ENCODE peak calls at places on chromosome 21, in ten cellular contexts. K is stomach, E is K562, L is prostate gland, N is GM12891, Q is endothelial cell of umbilical vein, I is breast epithelium, S is GM12892, P is transverse colon, B is GM23338. X is an unnamed sample.

GRCh38 chr21:25283720-25284119 is 323.6 kb downstream of the MRPL39 start:
- DNase-seq in K (no peak), E (no peak), L (no peak), N (no peak), Q (peak), I (no peak), S (no peak), P (no peak), B (peak), X (no peak)

GRCh38 chr21:38562182-38562581 is 63.9 kb upstream of the ERG start:
- DNase-seq in K (no peak), E (no peak), L (no peak), N (no peak), Q (no peak), I (no peak), S (no peak), P (no peak), B (no peak), X (no peak)

GRCh38 chr21:44281801-44282200 is 3.9 kb upstream of the AIRE start:
- DNase-seq in K (no peak), E (no peak), L (no peak), N (no peak), Q (no peak), I (no peak), S (no peak), P (no peak), B (no peak), X (no peak)

GRCh38 chr21:29025328-29025713 is 853 bp downstream of the USP16 start:
- DNase-seq in K (no peak), E (peak), L (no peak), N (no peak), Q (no peak), I (no peak), S (no peak), P (no peak), B (peak), X (no peak)

GRCh38 chr21:38766987-38767722 is 38.6 kb upstream of the ETS2 start:
- DNase-seq in K (peak), E (no peak), L (peak), N (peak), Q (no peak), I (no peak), S (peak), P (peak), B (no peak), X (no peak)

GRCh38 chr21:39686636-39687035 is 58.3 kb upstream of the IGSF5 start:
- DNase-seq in K (no peak), E (no peak), L (no peak), N (no peak), Q (no peak), I (no peak), S (no peak), P (peak), B (no peak), X (no peak)

GRCh38 chr21:38590449-38590848 is 92.2 kb upstream of the ERG start:
- DNase-seq in K (no peak), E (no peak), L (no peak), N (no peak), Q (no peak), I (no peak), S (no peak), P (no peak), B (no peak), X (no peak)

GRCh38 chr21:34974162-34974981 is 74.7 kb downstream of the RUNX1 start:
- DNase-seq in K (no peak), E (no peak), L (no peak), N (peak), Q (no peak), I (no peak), S (peak), P (no peak), B (no peak), X (no peak)

GRCh38 chr21:34642211-34643075 is 26.4 kb upstream of the CLIC6 start:
- DNase-seq in K (no peak), E (no peak), L (no peak), N (peak), Q (no peak), I (no peak), S (no peak), P (no peak), B (no peak), X (no peak)

GRCh38 chr21:25149022-25149421 is 458.3 kb downstream of the MRPL39 start:
- DNase-seq in K (no peak), E (no peak), L (no peak), N (no peak), Q (no peak), I (no peak), S (no peak), P (peak), B (no peak), X (no peak)

GRCh38 chr21:38439336-38439900 is 58.9 kb downstream of the ERG start:
- DNase-seq in K (no peak), E (no peak), L (no peak), N (no peak), Q (no peak), I (no peak), S (no peak), P (no peak), B (no peak), X (no peak)

GRCh38 chr21:26850116-26850643 is 5.0 kb upstream of the ADAMTS1 start:
- DNase-seq in K (no peak), E (no peak), L (no peak), N (no peak), Q (peak), I (no peak), S (no peak), P (no peak), B (peak), X (no peak)

GRCh38 chr21:23398726-23399125 is 2208.6 kb downstream of the MRPL39 start:
- DNase-seq in K (no peak), E (no peak), L (no peak), N (no peak), Q (no peak), I (no peak), S (no peak), P (no peak), B (no peak), X (no peak)

GRCh38 chr21:31372176-31372765 is 28.2 kb upstream of the TIAM1 start:
- DNase-seq in K (no peak), E (no peak), L (no peak), N (no peak), Q (no peak), I (no peak), S (no peak), P (no peak), B (no peak), X (no peak)

GRCh38 chr21:28832013-28832714 is 160.5 kb downstream of the LTN1 start:
- DNase-seq in K (no peak), E (peak), L (no peak), N (no peak), Q (peak), I (no peak), S (no peak), P (no peak), B (no peak), X (no peak)

GRCh38 chr21:15195768-15196167 is 131.0 kb upstream of the NRIP1 start:
- DNase-seq in K (no peak), E (no peak), L (no peak), N (no peak), Q (no peak), I (no peak), S (no peak), P (no peak), B (no peak), X (no peak)

GRCh38 chr21:38646213-38646837 is 148.0 kb upstream of the ERG start:
- DNase-seq in K (no peak), E (no peak), L (no peak), N (no peak), Q (no peak), I (no peak), S (no peak), P (no peak), B (no peak), X (no peak)

GRCh38 chr21:44275041-44275440 is 10.6 kb upstream of the AIRE start:
- DNase-seq in K (no peak), E (no peak), L (no peak), N (no peak), Q (no peak), I (no peak), S (no peak), P (no peak), B (no peak), X (no peak)

GRCh38 chr21:20004353-20004752 is 993.9 kb upstream of the NCAM2 start:
- DNase-seq in K (no peak), E (no peak), L (no peak), N (no peak), Q (peak), I (no peak), S (no peak), P (no peak), B (peak), X (no peak)

GRCh38 chr21:38258803-38259485 is 2.2 kb downstream of the KCNJ15 start:
- DNase-seq in K (no peak), E (no peak), L (no peak), N (no peak), Q (no peak), I (no peak), S (no peak), P (no peak), B (no peak), X (no peak)

GRCh38 chr21:29406385-29406784 is 107.7 kb downstream of the BACH1 start:
- DNase-seq in K (no peak), E (no peak), L (no peak), N (no peak), Q (no peak), I (no peak), S (no peak), P (no peak), B (no peak), X (no peak)

GRCh38 chr21:28068455-28069358 is 924.0 kb downstream of the LTN1 start:
- DNase-seq in K (no peak), E (no peak), L (no peak), N (no peak), Q (no peak), I (no peak), S (no peak), P (no peak), B (no peak), X (no peak)

GRCh38 chr21:35095859-35096291 is 46.8 kb upstream of the RUNX1 start:
- DNase-seq in K (no peak), E (no peak), L (no peak), N (no peak), Q (no peak), I (no peak), S (no peak), P (no peak), B (no peak), X (no peak)

GRCh38 chr21:38925923-38926322 is 120.2 kb downstream of the ETS2 start:
- DNase-seq in K (peak), E (no peak), L (peak), N (no peak), Q (peak), I (peak), S (no peak), P (peak), B (no peak), X (peak)

GRCh38 chr21:14541840-14542495 is 4.1 kb downstream of the SAMSN1 start:
- DNase-seq in K (no peak), E (no peak), L (no peak), N (no peak), Q (peak), I (no peak), S (no peak), P (no peak), B (no peak), X (no peak)

GRCh38 chr21:27564684-27565280 is 597.9 kb upstream of the ADAMTS5 start:
- DNase-seq in K (peak), E (peak), L (peak), N (no peak), Q (peak), I (peak), S (no peak), P (peak), B (peak), X (no peak)

GRCh38 chr21:44085491-44086321 is 21.5 kb upstream of the PWP2 start:
- DNase-seq in K (peak), E (no peak), L (no peak), N (no peak), Q (peak), I (peak), S (no peak), P (no peak), B (no peak), X (no peak)

GRCh38 chr21:43864806-43865470 is at the start of gene AGPAT3:
- DNase-seq in K (no peak), E (peak), L (no peak), N (peak), Q (no peak), I (no peak), S (peak), P (no peak), B (peak), X (no peak)

DNA sequence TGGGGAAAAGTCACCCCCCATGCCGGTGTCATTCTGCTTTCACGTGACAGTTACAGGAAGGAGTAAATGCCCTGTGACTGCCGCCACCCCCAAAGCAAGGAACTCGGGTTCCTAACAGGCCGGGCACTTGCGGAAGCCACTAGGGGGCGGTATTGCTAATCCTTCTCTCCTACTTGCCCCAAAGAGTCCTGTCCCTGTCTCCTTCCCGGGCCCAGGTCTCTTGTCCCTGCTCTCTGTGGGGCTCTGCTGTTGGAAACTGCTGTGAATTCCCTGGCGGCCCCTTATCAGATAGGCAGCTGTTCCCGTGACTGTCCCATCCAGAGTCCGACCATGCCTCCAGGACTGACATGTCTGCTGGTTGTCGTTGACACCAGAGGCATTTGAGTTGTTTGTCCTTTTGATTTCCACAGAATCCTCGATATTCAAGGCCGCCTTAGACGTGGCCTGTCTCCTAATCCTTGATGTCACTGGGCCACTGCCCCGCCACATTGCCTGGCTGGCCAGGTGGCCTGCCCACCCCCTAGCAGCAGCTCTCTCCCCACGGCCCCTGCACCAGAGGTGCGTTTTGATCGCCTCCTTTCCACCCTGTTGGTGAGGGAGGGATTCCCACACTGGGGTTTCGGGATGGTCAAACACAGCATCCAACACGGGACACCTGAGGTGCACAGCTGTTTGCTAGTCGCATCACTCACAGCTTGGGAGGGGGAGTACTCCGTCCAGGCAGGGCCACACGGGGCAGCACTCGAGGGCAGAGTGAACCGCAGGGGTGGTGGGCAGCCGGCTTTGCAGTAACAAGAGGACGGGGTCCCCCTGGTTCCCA is 37.3 kb downstream of the CHAF1B start:
- DNase-seq in K (peak), E (peak), L (peak), N (peak), Q (peak), I (no peak), S (peak), P (peak), B (peak), X (no peak)
- TF ChIP-seq POLR2AphosphoS5 in K (no peak), E (no peak), L (no peak), N (no peak), Q (no peak), I (no peak), S (no peak), P (no peak), B (no peak), X (no peak)

DNA sequence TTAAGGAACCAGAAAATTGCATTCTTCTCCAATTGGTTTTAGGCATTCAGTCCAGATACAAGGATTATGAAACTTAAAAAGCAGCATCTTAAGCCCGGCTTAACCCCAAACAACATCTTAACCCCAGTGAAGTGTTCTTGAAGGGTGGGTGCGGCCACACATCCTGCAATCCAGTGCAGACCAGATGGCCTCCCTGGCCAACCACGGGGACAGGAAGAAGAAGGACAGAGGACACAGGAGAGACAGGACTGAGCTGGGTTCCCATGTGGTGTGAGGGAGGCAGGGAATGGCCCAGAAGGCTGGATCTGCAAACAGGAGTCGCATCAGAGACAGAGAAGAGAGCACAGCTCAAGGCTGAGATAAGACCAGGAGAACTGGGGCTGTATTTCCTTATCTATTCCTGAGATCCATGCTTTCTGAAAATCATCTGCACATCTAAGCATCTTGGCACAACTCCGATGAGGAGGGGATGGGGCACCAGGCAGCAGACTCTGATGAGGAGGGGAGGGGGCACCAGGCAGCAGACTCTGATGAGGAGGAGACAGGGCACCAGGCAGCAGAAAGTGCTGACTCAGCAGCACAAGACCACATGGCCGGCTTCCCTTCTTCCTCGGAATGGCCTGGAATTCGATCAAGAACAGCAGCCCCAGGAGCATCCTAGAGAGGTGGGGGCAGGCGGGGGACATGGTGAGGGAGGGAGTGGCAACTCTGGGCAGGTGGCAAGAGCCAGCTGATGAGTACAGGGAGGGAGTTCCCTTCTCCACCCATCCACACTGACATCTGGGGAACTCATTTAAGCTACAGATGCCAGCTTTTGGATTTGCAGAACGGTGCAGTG is 26.6 kb downstream of the ABCG1 start:
- DNase-seq in K (no peak), E (no peak), L (no peak), N (no peak), Q (no peak), I (no peak), S (no peak), P (no peak), B (peak), X (no peak)
- TF ChIP-seq POLR2AphosphoS5 in K (no peak), E (no peak), L (no peak), N (no peak), Q (no peak), I (no peak), S (no peak), P (no peak), B (no peak), X (no peak)

GRCh38 chr21:41426656-41427311 is 745 bp downstream of the MX1 start:
- DNase-seq in K (no peak), E (no peak), L (no peak), N (no peak), Q (no peak), I (no peak), S (no peak), P (no peak), B (peak), X (no peak)
- TF ChIP-seq POLR2AphosphoS5 in K (no peak), E (no peak), L (no peak), N (peak), Q (no peak), I (no peak), S (peak), P (no peak), B (no peak), X (no peak)

DNA sequence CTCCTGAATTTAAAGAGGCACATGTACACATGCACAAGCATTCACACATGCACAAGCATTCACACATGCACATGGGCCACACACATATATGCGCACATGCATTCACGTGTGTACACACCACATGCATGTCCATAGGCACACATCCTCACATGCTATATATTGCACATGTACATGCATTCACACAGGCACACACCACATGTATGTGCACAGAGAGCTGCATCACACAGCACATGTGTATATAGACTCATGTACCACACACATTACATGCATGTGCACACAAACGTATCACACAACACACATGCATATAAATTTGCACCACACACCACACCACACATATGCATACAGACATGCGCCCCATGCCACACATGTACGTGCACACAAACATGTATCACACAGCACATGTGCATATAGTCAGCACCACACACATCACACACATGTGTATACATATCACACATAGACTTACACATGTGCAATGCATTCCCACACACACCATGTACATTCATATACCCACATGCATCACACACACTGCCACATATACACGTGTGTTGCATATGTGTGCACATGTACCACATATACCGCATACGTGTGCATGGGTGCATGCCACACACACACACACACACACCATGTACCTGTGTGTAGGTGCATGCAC is 54.6 kb upstream of the COL18A1 start:
- DNase-seq in K (no peak), E (no peak), L (no peak), N (no peak), Q (no peak), I (no peak), S (no peak), P (no peak), B (no peak), X (no peak)
- TF ChIP-seq POLR2AphosphoS5 in K (no peak), E (no peak), L (no peak), N (no peak), Q (no peak), I (no peak), S (no peak), P (no peak), B (no peak), X (no peak)

X was measured in sigmoid colon.